ENCODE peak calls at places on chromosome 17, in eight cellular contexts. G, S, I, Y, H, Z, M and W are unnamed samples. For H3K9me3 and H3K4me1, the result is how much of the 10 kb centered on the place peaks cover.

GRCh38 chr17:6831662-6832263 is at the start of gene TEKT1:
- DNase-seq in G (peak), I (peak), S (peak), M (no peak), Z (no peak), Y (peak), H (peak), W (peak)

GRCh38 chr17:20073056-20073979 is 64.2 kb downstream of the SPECC1 start:
- DNase-seq in S (peak), H (no peak), G (no peak), M (peak), Y (no peak), I (no peak), Z (no peak), W (no peak)

GRCh38 chr17:43528988-43529814 is 16.9 kb downstream of the ETV4 start:
- DNase-seq in Z (no peak), H (no peak), G (no peak), I (no peak), M (no peak), Y (no peak), S (no peak), W (peak)

GRCh38 chr17:67995568-67996191 is 589 bp downstream of the C17orf58 start:
- DNase-seq in G (peak), Z (no peak), I (peak), S (peak), Y (no peak), H (peak), M (no peak), W (peak)

GRCh38 chr17:72747416-72747815 is 345.1 kb downstream of the SLC39A11 start:
- DNase-seq in Y (no peak), S (no peak), G (no peak), H (no peak), I (no peak), M (no peak), Z (no peak), W (no peak)

GRCh38 chr17:78822552-78822951 is 18.1 kb downstream of the USP36 start:
- DNase-seq in H (peak), M (no peak), Z (no peak), G (peak), Y (no peak), S (no peak), I (peak), W (no peak)

GRCh38 chr17:35778641-35779196 is 16.7 kb downstream of the MMP28 start:
- DNase-seq in G (peak), Z (no peak), H (no peak), S (no peak), M (no peak), Y (no peak), I (no peak), W (no peak)

GRCh38 chr17:81171941-81172340 is 5.9 kb upstream of the AATK start:
- DNase-seq in I (no peak), Z (no peak), G (peak), M (no peak), H (no peak), Y (no peak), S (no peak), W (no peak)

GRCh38 chr17:66667491-66668030 is 167.4 kb upstream of the CACNG5 start:
- DNase-seq in S (no peak), H (no peak), M (peak), Z (no peak), I (no peak), G (no peak), Y (no peak), W (no peak)

GRCh38 chr17:74872313-74873035 is at the start of gene FDXR:
- DNase-seq in Z (no peak), H (no peak), G (no peak), I (no peak), Y (no peak), S (no peak), M (no peak), W (no peak)

GRCh38 chr17:16460796-16461605 is 31.0 kb downstream of the LRRC75A start:
- DNase-seq in H (no peak), Z (no peak), G (no peak), Y (no peak), S (no peak), I (no peak), M (no peak), W (no peak)

GRCh38 chr17:67200727-67201301 is 44.2 kb downstream of the HELZ start:
- DNase-seq in G (peak), Z (no peak), M (no peak), Y (no peak), S (no peak), H (peak), I (peak), W (no peak)

GRCh38 chr17:69047368-69048263 is 13.1 kb downstream of the ABCA9 start:
- DNase-seq in Z (no peak), Y (peak), M (no peak), I (peak), S (peak), G (peak), H (no peak), W (peak)

GRCh38 chr17:32849879-32850278 is 27.0 kb downstream of the MYO1D start:
- DNase-seq in H (no peak), I (no peak), G (peak), S (no peak), Z (no peak), M (no peak), Y (no peak), W (no peak)

GRCh38 chr17:66750756-66751543 is 84.0 kb upstream of the CACNG5 start:
- DNase-seq in Z (no peak), I (no peak), H (no peak), G (no peak), M (no peak), S (no peak), Y (no peak), W (no peak)

GRCh38 chr17:55005520-55005919 is 37.0 kb downstream of the STXBP4 start:
- DNase-seq in M (peak), Y (peak), S (no peak), Z (no peak), H (peak), G (peak), I (peak), W (peak)

GRCh38 chr17:66713533-66714042 is 121.3 kb upstream of the CACNG5 start:
- DNase-seq in H (no peak), G (no peak), M (no peak), S (no peak), Z (no peak), I (no peak), Y (no peak), W (no peak)

GRCh38 chr17:36921131-36921851 is 16.0 kb upstream of the LHX1 start:
- DNase-seq in H (no peak), I (peak), G (peak), Z (peak), Y (no peak), M (no peak), S (no peak), W (peak)

GRCh38 chr17:65005858-65006257 is 50.7 kb downstream of the GNA13 start:
- DNase-seq in Z (no peak), S (no peak), I (no peak), H (no peak), M (no peak), Y (no peak), G (no peak), W (no peak)

DNA sequence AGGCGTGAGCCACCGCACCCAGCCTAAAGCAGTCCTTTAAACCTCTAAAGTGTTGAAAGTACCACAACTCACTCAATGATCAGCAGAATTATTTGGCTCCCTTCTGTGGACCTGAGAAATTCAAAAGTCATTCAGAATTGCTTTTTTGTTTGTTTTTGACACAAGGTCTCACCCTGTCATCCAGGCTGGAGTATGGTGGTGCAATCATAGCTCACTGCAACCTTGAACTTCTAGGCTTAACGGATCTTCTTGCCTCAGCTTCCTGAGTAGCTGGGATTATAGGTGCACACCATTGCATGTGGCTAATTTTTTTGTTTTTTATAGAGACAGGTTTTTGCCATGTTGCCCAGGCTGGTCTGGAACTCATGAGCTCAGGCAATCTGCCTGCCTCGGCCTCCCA is 44.3 kb downstream of the TRAF4 start:
- DNase-seq in I (no peak), H (no peak), G (no peak), Z (no peak), S (no peak), M (no peak), Y (no peak), W (no peak)
- H3K9me3 ChIP-seq in I (under half), H (under half), G (under half), Z (under half), S (under half), M (under half), Y (under half), W (under half)

GRCh38 chr17:4938069-4938491 is 1.8 kb downstream of the SLC25A11 start:
- DNase-seq in I (no peak), Z (no peak), H (no peak), S (no peak), M (no peak), Y (no peak), G (no peak), W (no peak)

GRCh38 chr17:4935650-4936049 is 3.6 kb downstream of the GP1BA start:
- DNase-seq in Y (no peak), M (no peak), I (no peak), Z (no peak), G (no peak), H (no peak), S (no peak), W (no peak)

GRCh38 chr17:4936436-4936835 is 3.4 kb downstream of the SLC25A11 start:
- DNase-seq in I (no peak), H (no peak), Z (no peak), Y (no peak), G (no peak), S (no peak), M (no peak), W (no peak)

GRCh38 chr17:4938670-4939553 is 934 bp downstream of the SLC25A11 start:
- DNase-seq in H (no peak), M (no peak), I (peak), Z (no peak), Y (no peak), S (no peak), G (no peak), W (no peak)

DNA sequence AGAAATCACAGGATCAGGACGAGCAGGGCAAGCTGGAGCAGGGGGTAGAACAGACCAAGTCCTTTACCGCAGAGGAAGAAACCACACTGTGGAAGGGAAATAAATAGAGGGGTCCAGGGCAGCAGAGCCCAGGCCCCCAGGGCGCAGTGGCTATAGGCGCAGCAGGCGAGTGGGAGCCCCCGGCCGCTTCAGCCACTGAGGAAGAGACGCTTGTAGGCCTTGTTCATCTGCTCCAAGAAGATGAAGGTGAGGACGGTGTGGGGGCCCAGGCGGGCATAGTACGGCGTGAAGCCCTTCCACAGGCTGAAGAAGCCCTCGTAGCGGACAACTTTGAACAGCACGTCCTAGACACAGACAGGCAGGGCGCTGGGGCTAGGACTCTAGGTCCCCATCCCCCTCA is 2.3 kb downstream of the SLC25A11 start:
- DNase-seq in S (no peak), M (no peak), I (no peak), H (no peak), Y (no peak), G (no peak), Z (no peak), W (no peak)
- H3K4me1 ChIP-seq in S (under half), M (under half), I (under half), H (under half), Y (under half), G (under half), Z (under half), W (under half)

GRCh38 chr17:33977729-33978514 is 277.2 kb upstream of the CCL2 start:
- DNase-seq in M (no peak), H (no peak), Z (no peak), Y (no peak), G (no peak), S (no peak), I (no peak), W (peak)

GRCh38 chr17:33982872-33983271 is 272.2 kb upstream of the CCL2 start:
- DNase-seq in H (no peak), G (no peak), Z (no peak), I (no peak), S (no peak), M (no peak), Y (no peak), W (peak)

GRCh38 chr17:33981713-33982601 is 273.1 kb upstream of the CCL2 start:
- DNase-seq in Z (no peak), S (peak), H (no peak), Y (no peak), G (no peak), M (no peak), I (no peak), W (peak)

GRCh38 chr17:33978889-33979288 is 276.2 kb upstream of the CCL2 start:
- DNase-seq in I (no peak), Z (no peak), S (no peak), Y (no peak), M (no peak), G (no peak), H (no peak), W (no peak)

DNA sequence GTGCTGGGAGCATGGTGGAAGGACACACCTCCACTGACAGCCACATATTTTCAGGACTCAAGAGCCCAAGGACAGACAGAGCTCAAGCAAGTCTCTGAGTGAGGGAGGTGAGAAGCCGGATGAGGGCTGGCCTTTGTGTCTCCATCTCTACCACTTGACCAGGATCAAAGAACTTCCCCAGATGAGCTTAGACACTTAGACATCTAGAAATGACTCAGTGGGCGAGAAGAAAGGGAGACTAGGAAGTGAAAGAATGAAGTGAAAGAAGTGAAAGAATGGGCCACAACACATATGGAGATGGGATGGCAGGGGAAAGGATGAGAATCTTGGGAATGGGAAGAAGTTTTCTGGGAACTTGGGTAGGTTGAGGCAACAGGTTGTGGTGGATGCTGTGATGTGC is 274.9 kb upstream of the CCL2 start:
- DNase-seq in M (no peak), I (no peak), Y (no peak), H (no peak), S (no peak), Z (no peak), G (no peak), W (no peak)
- H3K9ac ChIP-seq in M (no peak), I (no peak), Y (no peak), H (no peak), S (no peak), Z (no peak), G (no peak), W (no peak)

DNA sequence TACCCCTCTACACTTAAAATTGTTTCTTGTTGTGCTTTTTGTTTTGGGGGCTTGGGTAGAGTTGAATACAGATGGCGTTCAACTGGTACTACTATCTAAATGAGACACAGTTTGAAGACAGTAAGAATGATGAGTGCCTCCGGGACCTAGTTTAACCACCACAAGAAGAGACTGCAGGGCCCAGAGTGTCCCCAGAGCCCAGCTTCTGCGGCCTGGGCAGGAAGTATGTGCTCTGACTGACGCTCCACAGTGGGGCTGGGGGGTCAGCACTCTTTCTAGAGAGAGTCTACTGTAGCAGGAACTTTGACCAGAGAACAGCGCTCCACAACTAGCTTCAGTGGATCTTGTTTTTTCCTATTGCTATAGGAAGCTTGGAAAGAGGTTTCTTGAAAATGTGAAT is 174.0 kb downstream of the VPS53 start:
- DNase-seq in M (no peak), S (no peak), Y (no peak), H (no peak), I (no peak), G (no peak), Z (no peak), W (no peak)
- H3K9me3 ChIP-seq in M (under half), S (under half), Y (under half), H (under half), I (under half), G (under half), Z (under half), W (under half)

GRCh38 chr17:77032929-77033328 is 107.8 kb upstream of the SEC14L1 start:
- DNase-seq in Z (no peak), Y (no peak), G (no peak), S (no peak), M (no peak), H (no peak), I (no peak), W (no peak)
- H3K4me1 ChIP-seq in Z (under half), Y (under half), G (under half), S (under half), M (under half), H (under half), I (under half), W (under half)

DNA sequence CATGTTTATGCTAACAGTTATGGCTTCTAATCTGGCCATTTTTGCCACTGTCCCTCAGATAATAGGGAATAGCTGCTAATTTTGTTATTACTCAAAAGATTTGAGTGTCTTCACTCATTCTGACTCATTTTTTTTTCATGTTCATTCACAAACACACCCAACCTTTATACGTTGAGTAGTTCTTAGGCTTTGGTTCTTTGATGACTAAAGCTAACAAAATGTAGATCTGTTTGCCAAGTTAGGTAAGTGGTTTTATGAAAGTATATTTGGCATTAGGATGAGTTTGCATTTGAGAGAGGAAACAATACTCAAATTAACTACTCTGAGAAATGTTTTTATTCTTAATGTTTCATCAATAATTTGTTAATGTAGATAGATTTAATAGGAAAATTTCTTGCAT is 3.7 kb downstream of the MAP2K4 start:
- DNase-seq in S (no peak), H (no peak), Z (peak), I (peak), M (no peak), Y (no peak), G (peak), W (no peak)
- H3K9ac ChIP-seq in S (no peak), H (no peak), Z (peak), I (no peak), M (no peak), Y (no peak), G (no peak), W (no peak)

GRCh38 chr17:3127451-3127850 is at the start of gene OR1G1:
- DNase-seq in M (no peak), Z (no peak), H (no peak), Y (no peak), I (no peak), S (no peak), G (no peak), W (no peak)
- H3K9me3 ChIP-seq in M (under half), Z (under half), H (under half), Y (under half), I (under half), S (under half), G (under half), W (under half)

DNA sequence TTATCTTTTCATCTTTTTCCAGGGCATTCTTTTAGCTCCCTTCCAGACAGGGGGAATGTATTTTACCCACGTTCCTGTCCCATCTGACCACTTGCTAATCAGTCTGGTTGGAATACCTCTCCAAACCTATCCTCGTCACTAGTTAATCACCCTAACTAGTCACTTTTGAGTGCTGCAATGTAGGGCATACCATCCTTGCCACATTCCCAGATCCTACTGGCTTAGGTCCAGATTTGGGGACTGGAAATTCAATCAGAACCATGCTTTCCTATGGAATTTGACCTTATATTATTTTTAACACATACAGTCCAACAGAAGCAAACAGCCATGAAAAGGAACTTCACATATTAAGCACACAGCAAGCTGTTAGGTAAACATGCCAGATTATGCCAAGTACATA is 29.7 kb downstream of the NACA2 start:
- DNase-seq in Z (no peak), Y (no peak), G (no peak), M (no peak), S (no peak), I (no peak), H (no peak), W (no peak)
- H3K4me1 ChIP-seq in Z (under half), Y (under half), G (under half), M (under half), S (under half), I (under half), H (under half), W (under half)

DNA sequence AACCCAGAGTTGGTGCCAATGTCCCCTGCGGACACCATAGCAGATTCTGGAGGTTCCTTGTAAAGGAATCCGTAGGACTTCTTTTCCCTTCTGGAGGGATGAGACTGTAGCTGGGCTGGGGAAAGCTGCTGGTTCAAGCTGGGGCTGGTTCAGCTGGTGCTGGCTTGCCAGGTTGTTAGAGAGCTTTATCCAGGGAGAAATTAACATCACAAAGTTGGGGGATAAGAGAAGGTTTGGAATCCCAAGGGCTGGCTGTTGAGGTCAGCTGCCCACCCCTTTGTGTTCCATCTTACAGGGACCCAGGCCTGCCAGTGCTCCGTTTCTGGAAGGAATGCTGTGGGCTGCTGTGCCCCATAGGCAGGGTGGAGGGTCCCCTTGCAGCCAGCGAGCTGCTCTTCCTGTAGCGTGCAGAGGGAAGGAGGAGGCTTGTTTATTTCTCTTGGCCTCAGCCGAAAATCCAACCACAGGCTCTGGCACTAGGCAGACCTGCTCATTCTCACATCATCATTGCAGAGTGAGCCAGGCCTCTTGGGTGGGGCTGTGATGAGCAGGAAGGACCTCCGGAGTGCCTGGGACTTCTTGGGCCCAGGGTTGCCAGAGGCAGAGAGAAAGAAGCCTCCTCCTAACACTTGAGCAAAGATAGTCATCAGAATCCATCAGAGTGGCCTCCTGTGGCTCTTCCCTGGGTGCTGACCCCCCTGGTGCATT is 251.1 kb downstream of the SEC14L1 start:
- DNase-seq in H (no peak), G (peak), M (peak), I (peak), Z (no peak), Y (peak), S (peak), W (peak)
- H3K9ac ChIP-seq in H (peak), G (peak), M (peak), I (peak), Z (peak), Y (peak), S (peak), W (no peak)

DNA sequence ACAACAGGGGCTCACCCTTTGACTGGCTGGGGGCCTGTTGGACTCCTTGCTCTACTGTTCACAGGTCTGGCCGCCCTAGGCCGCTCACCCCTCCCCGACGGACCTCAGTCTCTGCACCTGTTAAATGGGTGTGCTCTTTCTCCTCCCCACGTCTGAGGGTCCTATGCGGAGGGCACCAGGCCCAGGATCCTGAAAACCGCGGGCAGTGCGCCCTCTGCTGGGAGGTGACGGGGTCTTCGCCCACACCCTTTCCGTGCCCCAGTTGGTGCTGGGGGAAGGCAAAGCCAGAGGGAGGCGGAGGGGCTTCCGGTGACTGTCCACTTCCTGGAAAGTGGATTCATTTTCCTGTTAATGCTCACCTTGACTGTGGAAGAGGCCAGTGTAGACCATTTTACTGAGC is 1010.9 kb downstream of the KCNJ18 start:
- DNase-seq in Y (no peak), G (no peak), I (no peak), M (no peak), Z (no peak), S (no peak), H (peak), W (no peak)
- H3K9me3 ChIP-seq in Y (under half), G (under half), I (under half), M (under half), Z (under half), S (under half), H (under half), W (half or more)